ENCODE peak calls at places on chromosomes 4 and X, in four cellular contexts. F is IMR-90, T is A549, H is K562. V is an unnamed sample.

GRCh38 chr4:186105721-186106335 is 1.3 kb downstream of the FAM149A start:
- DNase-seq in T (no peak), F (no peak), H (peak), V (no peak)

GRCh38 chrX:9310596-9310995 is 154.3 kb upstream of the TBL1X start:
- DNase-seq in H (no peak), F (peak), T (peak), V (no peak)

GRCh38 chr4:139651282-139652194 is 14.1 kb upstream of the MGST2 start:
- DNase-seq in F (peak), T (peak), H (peak), V (peak)

GRCh38 chrX:115968436-115969252 is 201.9 kb upstream of the AGTR2 start:
- DNase-seq in H (no peak), F (no peak), T (peak), V (no peak)

GRCh38 chr4:89438102-89438831 is 130.7 kb upstream of the GPRIN3 start:
- DNase-seq in H (peak), F (peak), T (peak), V (peak)

GRCh38 chr4:58739275-58739674 is 1629.1 kb upstream of the IGFBP7 start:
- DNase-seq in T (no peak), F (no peak), H (no peak), V (no peak)

GRCh38 chr4:140019619-140020367 is 134.2 kb downstream of the MAML3 start:
- DNase-seq in T (peak), F (no peak), H (no peak), V (peak)

GRCh38 chrX:25154168-25154567 is 138.4 kb upstream of the ARX start:
- DNase-seq in T (no peak), H (no peak), F (no peak), V (no peak)

GRCh38 chr4:111499291-111499690 is 646.0 kb upstream of the FAM241A start:
- DNase-seq in F (peak), H (no peak), T (no peak), V (no peak)

GRCh38 chrX:40031861-40032422 is 65.8 kb downstream of the BCOR start:
- DNase-seq in F (no peak), T (no peak), H (no peak), V (no peak)

GRCh38 chrX:9339603-9340569 is 125.0 kb upstream of the TBL1X start:
- DNase-seq in H (no peak), T (no peak), F (no peak), V (no peak)

GRCh38 chr4:29805245-29805644 is 914.9 kb upstream of the PCDH7 start:
- DNase-seq in T (no peak), F (peak), H (no peak), V (peak)
- TF ChIP-seq MAZ in T (no peak), F (no peak), H (no peak), V (no peak)

DNA sequence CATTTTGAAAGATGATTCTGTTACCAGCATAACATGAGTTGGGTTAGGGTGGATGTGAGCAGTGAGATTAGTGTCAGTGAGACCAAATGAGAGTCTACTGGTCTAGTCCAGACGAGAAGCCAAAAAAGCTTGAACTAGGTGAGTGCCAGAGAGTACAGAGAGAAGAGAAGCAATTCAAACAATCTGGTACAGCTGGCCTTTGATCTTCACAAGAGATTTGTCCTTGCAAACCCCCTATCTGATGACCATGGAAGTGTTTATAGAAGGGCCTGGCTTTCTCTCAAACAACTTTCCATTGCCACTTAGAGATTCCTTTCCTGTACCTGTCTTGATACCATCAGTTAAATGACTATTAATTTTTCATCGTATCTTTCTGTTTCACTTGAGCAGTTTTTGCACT is 128.5 kb downstream of the PPA2 start:
- DNase-seq in F (no peak), T (no peak), H (no peak), V (peak)
- TF ChIP-seq MAZ in F (no peak), T (no peak), H (no peak), V (no peak)

GRCh38 chrX:70033348-70033747 is 16.4 kb downstream of the AWAT2 start:
- DNase-seq in T (peak), H (peak), F (peak), V (peak)
- TF ChIP-seq MAZ in T (no peak), H (no peak), F (no peak), V (no peak)

GRCh38 chr4:162126754-162127153 is 37.0 kb downstream of the FSTL5 start:
- DNase-seq in H (no peak), T (no peak), F (no peak), V (no peak)
- TF ChIP-seq MAZ in H (no peak), T (no peak), F (no peak), V (no peak)

GRCh38 chrX:54509401-54509800 is 13.4 kb upstream of the FGD1 start:
- DNase-seq in H (no peak), T (no peak), F (peak), V (no peak)
- TF ChIP-seq MAZ in H (no peak), T (no peak), F (no peak), V (no peak)

GRCh38 chr4:177214935-177215334 is 94.7 kb upstream of the NEIL3 start:
- DNase-seq in H (no peak), T (no peak), F (peak), V (no peak)
- TF ChIP-seq MAZ in H (no peak), T (no peak), F (no peak), V (no peak)